ENCODE peak calls at places on chromosomes 6 and 20, in six cellular contexts. One of them, this sample, is unnamed.

GRCh38 chr6:44051516-44051915 is 75.7 kb downstream of the MRPL14 start:
- DNase-seq in activated CD8-positive, alpha-beta T cell treated with anti-CD3 and anti-CD28 coated beads for 36 hours: no peak
- DNase-seq in aorta: peak; percentile 80
- DNase-seq in iris pigment epithelial cell: peak; percentile 83
- DNase-seq in stimulated activated CD4-positive, alpha-beta T cell treated with anti-CD3 and anti-CD28 coated beads, Interleukin-1b, Interleukin-23, amount 100 ng/mL, for 24 hours: no peak
- DNase-seq in fibroblast of the aortic adventitia: peak; percentile 84
- DNase-seq in this sample: no peak

GRCh38 chr6:78909391-78909790 is 42.0 kb downstream of the IRAK1BP1 start:
- DNase-seq in stimulated activated CD4-positive, alpha-beta T cell treated with anti-CD3 and anti-CD28 coated beads, Interleukin-1b, Interleukin-23, amount 100 ng/mL, for 24 hours: no peak
- DNase-seq in iris pigment epithelial cell: peak; percentile 81
- DNase-seq in activated CD8-positive, alpha-beta T cell treated with anti-CD3 and anti-CD28 coated beads for 36 hours: no peak
- DNase-seq in aorta: no peak
- DNase-seq in fibroblast of the aortic adventitia: peak; percentile 57
- DNase-seq in this sample: no peak

GRCh38 chr6:37298958-37299357 is 41.0 kb upstream of the TMEM217 start:
- DNase-seq in iris pigment epithelial cell: no peak
- DNase-seq in fibroblast of the aortic adventitia: no peak
- DNase-seq in aorta: no peak
- DNase-seq in activated CD8-positive, alpha-beta T cell treated with anti-CD3 and anti-CD28 coated beads for 36 hours: no peak
- DNase-seq in stimulated activated CD4-positive, alpha-beta T cell treated with anti-CD3 and anti-CD28 coated beads, Interleukin-1b, Interleukin-23, amount 100 ng/mL, for 24 hours: no peak
- DNase-seq in this sample: no peak

GRCh38 chr20:58715709-58716475 is 23.3 kb downstream of the NPEPL1 start:
- DNase-seq in activated CD8-positive, alpha-beta T cell treated with anti-CD3 and anti-CD28 coated beads for 36 hours: no peak
- DNase-seq in fibroblast of the aortic adventitia: no peak
- DNase-seq in stimulated activated CD4-positive, alpha-beta T cell treated with anti-CD3 and anti-CD28 coated beads, Interleukin-1b, Interleukin-23, amount 100 ng/mL, for 24 hours: no peak
- DNase-seq in iris pigment epithelial cell: no peak
- DNase-seq in aorta: no peak
- DNase-seq in this sample: no peak

GRCh38 chr6:24692003-24692402 is 25.1 kb downstream of the ACOT13 start:
- DNase-seq in activated CD8-positive, alpha-beta T cell treated with anti-CD3 and anti-CD28 coated beads for 36 hours: no peak
- DNase-seq in aorta: no peak
- DNase-seq in iris pigment epithelial cell: no peak
- DNase-seq in fibroblast of the aortic adventitia: no peak
- DNase-seq in stimulated activated CD4-positive, alpha-beta T cell treated with anti-CD3 and anti-CD28 coated beads, Interleukin-1b, Interleukin-23, amount 100 ng/mL, for 24 hours: no peak
- DNase-seq in this sample: no peak

GRCh38 chr20:478949-479429 is 16.7 kb upstream of the TBC1D20 start:
- DNase-seq in activated CD8-positive, alpha-beta T cell treated with anti-CD3 and anti-CD28 coated beads for 36 hours: peak; percentile 38
- DNase-seq in iris pigment epithelial cell: peak; percentile 68
- DNase-seq in fibroblast of the aortic adventitia: peak; percentile 80
- DNase-seq in stimulated activated CD4-positive, alpha-beta T cell treated with anti-CD3 and anti-CD28 coated beads, Interleukin-1b, Interleukin-23, amount 100 ng/mL, for 24 hours: no peak
- DNase-seq in aorta: no peak
- DNase-seq in this sample: peak; percentile 65

GRCh38 chr6:87436435-87436834 is 28.7 kb downstream of the CFAP206 start:
- DNase-seq in activated CD8-positive, alpha-beta T cell treated with anti-CD3 and anti-CD28 coated beads for 36 hours: peak; percentile 61
- DNase-seq in iris pigment epithelial cell: peak; percentile 69
- DNase-seq in stimulated activated CD4-positive, alpha-beta T cell treated with anti-CD3 and anti-CD28 coated beads, Interleukin-1b, Interleukin-23, amount 100 ng/mL, for 24 hours: peak; percentile 7
- DNase-seq in aorta: no peak
- DNase-seq in fibroblast of the aortic adventitia: peak; percentile 65
- DNase-seq in this sample: peak; percentile 6

GRCh38 chr6:36319436-36319762 is 17.3 kb downstream of the BNIP5 start:
- DNase-seq in activated CD8-positive, alpha-beta T cell treated with anti-CD3 and anti-CD28 coated beads for 36 hours: no peak
- DNase-seq in stimulated activated CD4-positive, alpha-beta T cell treated with anti-CD3 and anti-CD28 coated beads, Interleukin-1b, Interleukin-23, amount 100 ng/mL, for 24 hours: no peak
- DNase-seq in fibroblast of the aortic adventitia: no peak
- DNase-seq in aorta: no peak
- DNase-seq in iris pigment epithelial cell: no peak
- DNase-seq in this sample: no peak

GRCh38 chr6:150091466-150091865 is 22.5 kb upstream of the ULBP3 start:
- DNase-seq in activated CD8-positive, alpha-beta T cell treated with anti-CD3 and anti-CD28 coated beads for 36 hours: no peak
- DNase-seq in iris pigment epithelial cell: no peak
- DNase-seq in stimulated activated CD4-positive, alpha-beta T cell treated with anti-CD3 and anti-CD28 coated beads, Interleukin-1b, Interleukin-23, amount 100 ng/mL, for 24 hours: no peak
- DNase-seq in fibroblast of the aortic adventitia: no peak
- DNase-seq in aorta: no peak
- DNase-seq in this sample: no peak

GRCh38 chr20:49276201-49276894 is 1.5 kb downstream of the ZNFX1 start:
- DNase-seq in stimulated activated CD4-positive, alpha-beta T cell treated with anti-CD3 and anti-CD28 coated beads, Interleukin-1b, Interleukin-23, amount 100 ng/mL, for 24 hours: peak; percentile 40
- DNase-seq in fibroblast of the aortic adventitia: peak; percentile 68
- DNase-seq in activated CD8-positive, alpha-beta T cell treated with anti-CD3 and anti-CD28 coated beads for 36 hours: peak; percentile 82
- DNase-seq in aorta: no peak
- DNase-seq in iris pigment epithelial cell: peak; percentile 75
- DNase-seq in this sample: peak; percentile 68

GRCh38 chr20:41734506-41734945 is 116.3 kb upstream of the CHD6 start:
- DNase-seq in stimulated activated CD4-positive, alpha-beta T cell treated with anti-CD3 and anti-CD28 coated beads, Interleukin-1b, Interleukin-23, amount 100 ng/mL, for 24 hours: no peak
- DNase-seq in activated CD8-positive, alpha-beta T cell treated with anti-CD3 and anti-CD28 coated beads for 36 hours: peak; percentile 35
- DNase-seq in iris pigment epithelial cell: peak; percentile 24
- DNase-seq in aorta: no peak
- DNase-seq in fibroblast of the aortic adventitia: peak; percentile 50
- DNase-seq in this sample: peak; percentile 10

GRCh38 chr20:40860487-40860902 is 168.1 kb upstream of the TOP1 start:
- DNase-seq in stimulated activated CD4-positive, alpha-beta T cell treated with anti-CD3 and anti-CD28 coated beads, Interleukin-1b, Interleukin-23, amount 100 ng/mL, for 24 hours: no peak
- DNase-seq in activated CD8-positive, alpha-beta T cell treated with anti-CD3 and anti-CD28 coated beads for 36 hours: no peak
- DNase-seq in fibroblast of the aortic adventitia: peak; percentile 82
- DNase-seq in iris pigment epithelial cell: peak; percentile 78
- DNase-seq in aorta: no peak
- DNase-seq in this sample: no peak

GRCh38 chr6:159098636-159099106 is 53.9 kb upstream of the TAGAP start:
- DNase-seq in fibroblast of the aortic adventitia: no peak
- DNase-seq in stimulated activated CD4-positive, alpha-beta T cell treated with anti-CD3 and anti-CD28 coated beads, Interleukin-1b, Interleukin-23, amount 100 ng/mL, for 24 hours: no peak
- DNase-seq in aorta: no peak
- DNase-seq in activated CD8-positive, alpha-beta T cell treated with anti-CD3 and anti-CD28 coated beads for 36 hours: peak; percentile 84
- DNase-seq in iris pigment epithelial cell: no peak
- DNase-seq in this sample: no peak

GRCh38 chr6:158061709-158062461 is 80.2 kb downstream of the SYNJ2 start:
- DNase-seq in fibroblast of the aortic adventitia: no peak
- DNase-seq in activated CD8-positive, alpha-beta T cell treated with anti-CD3 and anti-CD28 coated beads for 36 hours: no peak
- DNase-seq in stimulated activated CD4-positive, alpha-beta T cell treated with anti-CD3 and anti-CD28 coated beads, Interleukin-1b, Interleukin-23, amount 100 ng/mL, for 24 hours: no peak
- DNase-seq in iris pigment epithelial cell: peak; percentile 64
- DNase-seq in aorta: no peak
- DNase-seq in this sample: no peak

GRCh38 chr20:19995220-19995863 is 21.8 kb upstream of the NAA20 start:
- DNase-seq in activated CD8-positive, alpha-beta T cell treated with anti-CD3 and anti-CD28 coated beads for 36 hours: peak; percentile 48
- DNase-seq in aorta: no peak
- DNase-seq in fibroblast of the aortic adventitia: peak; percentile 82
- DNase-seq in iris pigment epithelial cell: peak; percentile 61
- DNase-seq in stimulated activated CD4-positive, alpha-beta T cell treated with anti-CD3 and anti-CD28 coated beads, Interleukin-1b, Interleukin-23, amount 100 ng/mL, for 24 hours: no peak
- DNase-seq in this sample: peak; percentile 80

GRCh38 chr6:85747093-85747492 is 104.4 kb upstream of the SYNCRIP start:
- DNase-seq in aorta: no peak
- DNase-seq in fibroblast of the aortic adventitia: peak; percentile 80
- DNase-seq in activated CD8-positive, alpha-beta T cell treated with anti-CD3 and anti-CD28 coated beads for 36 hours: no peak
- DNase-seq in iris pigment epithelial cell: peak; percentile 44
- DNase-seq in stimulated activated CD4-positive, alpha-beta T cell treated with anti-CD3 and anti-CD28 coated beads, Interleukin-1b, Interleukin-23, amount 100 ng/mL, for 24 hours: no peak
- DNase-seq in this sample: no peak

GRCh38 chr6:131946404-131946991 is 4.7 kb downstream of the CCN2 start:
- DNase-seq in fibroblast of the aortic adventitia: peak; percentile 81
- DNase-seq in activated CD8-positive, alpha-beta T cell treated with anti-CD3 and anti-CD28 coated beads for 36 hours: no peak
- DNase-seq in aorta: no peak
- DNase-seq in stimulated activated CD4-positive, alpha-beta T cell treated with anti-CD3 and anti-CD28 coated beads, Interleukin-1b, Interleukin-23, amount 100 ng/mL, for 24 hours: no peak
- DNase-seq in iris pigment epithelial cell: peak; percentile 65
- DNase-seq in this sample: no peak

GRCh38 chr6:74735304-74735703 is 470.5 kb downstream of the COL12A1 start:
- DNase-seq in iris pigment epithelial cell: peak; percentile 97
- DNase-seq in aorta: no peak
- DNase-seq in stimulated activated CD4-positive, alpha-beta T cell treated with anti-CD3 and anti-CD28 coated beads, Interleukin-1b, Interleukin-23, amount 100 ng/mL, for 24 hours: no peak
- DNase-seq in fibroblast of the aortic adventitia: peak; percentile 91
- DNase-seq in activated CD8-positive, alpha-beta T cell treated with anti-CD3 and anti-CD28 coated beads for 36 hours: no peak
- DNase-seq in this sample: no peak

GRCh38 chr6:31308050-31308844 is 36.4 kb upstream of the HLA-C start:
- DNase-seq in activated CD8-positive, alpha-beta T cell treated with anti-CD3 and anti-CD28 coated beads for 36 hours: peak; percentile 72
- DNase-seq in fibroblast of the aortic adventitia: no peak
- DNase-seq in aorta: peak; percentile 50
- DNase-seq in iris pigment epithelial cell: no peak
- DNase-seq in stimulated activated CD4-positive, alpha-beta T cell treated with anti-CD3 and anti-CD28 coated beads, Interleukin-1b, Interleukin-23, amount 100 ng/mL, for 24 hours: peak; percentile 45
- DNase-seq in this sample: no peak

GRCh38 chr6:44676826-44677433 is 289.4 kb downstream of the CDC5L start:
- DNase-seq in activated CD8-positive, alpha-beta T cell treated with anti-CD3 and anti-CD28 coated beads for 36 hours: no peak
- DNase-seq in aorta: no peak
- DNase-seq in stimulated activated CD4-positive, alpha-beta T cell treated with anti-CD3 and anti-CD28 coated beads, Interleukin-1b, Interleukin-23, amount 100 ng/mL, for 24 hours: no peak
- DNase-seq in iris pigment epithelial cell: no peak
- DNase-seq in fibroblast of the aortic adventitia: no peak
- DNase-seq in this sample: no peak

GRCh38 chr20:433300-433975 is 25.3 kb downstream of the RBCK1 start:
- DNase-seq in fibroblast of the aortic adventitia: no peak
- DNase-seq in activated CD8-positive, alpha-beta T cell treated with anti-CD3 and anti-CD28 coated beads for 36 hours: peak; percentile 85
- DNase-seq in stimulated activated CD4-positive, alpha-beta T cell treated with anti-CD3 and anti-CD28 coated beads, Interleukin-1b, Interleukin-23, amount 100 ng/mL, for 24 hours: peak; percentile 71
- DNase-seq in iris pigment epithelial cell: peak; percentile 30
- DNase-seq in aorta: peak; percentile 22
- DNase-seq in this sample: no peak

GRCh38 chr20:53298260-53298659 is 295.4 kb downstream of the ZNF217 start:
- DNase-seq in activated CD8-positive, alpha-beta T cell treated with anti-CD3 and anti-CD28 coated beads for 36 hours: no peak
- DNase-seq in stimulated activated CD4-positive, alpha-beta T cell treated with anti-CD3 and anti-CD28 coated beads, Interleukin-1b, Interleukin-23, amount 100 ng/mL, for 24 hours: no peak
- DNase-seq in iris pigment epithelial cell: no peak
- DNase-seq in aorta: no peak
- DNase-seq in fibroblast of the aortic adventitia: no peak
- DNase-seq in this sample: no peak

GRCh38 chr6:85747654-85748053 is 105.0 kb upstream of the SYNCRIP start:
- DNase-seq in fibroblast of the aortic adventitia: peak; percentile 89
- DNase-seq in iris pigment epithelial cell: peak; percentile 91
- DNase-seq in activated CD8-positive, alpha-beta T cell treated with anti-CD3 and anti-CD28 coated beads for 36 hours: no peak
- DNase-seq in aorta: no peak
- DNase-seq in stimulated activated CD4-positive, alpha-beta T cell treated with anti-CD3 and anti-CD28 coated beads, Interleukin-1b, Interleukin-23, amount 100 ng/mL, for 24 hours: no peak
- DNase-seq in this sample: no peak

GRCh38 chr6:166258854-166259276 is 49.3 kb downstream of the PRR18 start:
- DNase-seq in aorta: peak; percentile 82
- DNase-seq in fibroblast of the aortic adventitia: no peak
- DNase-seq in iris pigment epithelial cell: no peak
- DNase-seq in activated CD8-positive, alpha-beta T cell treated with anti-CD3 and anti-CD28 coated beads for 36 hours: peak; percentile 70
- DNase-seq in stimulated activated CD4-positive, alpha-beta T cell treated with anti-CD3 and anti-CD28 coated beads, Interleukin-1b, Interleukin-23, amount 100 ng/mL, for 24 hours: no peak
- DNase-seq in this sample: peak; percentile 17

GRCh38 chr6:105886812-105887513 is 199.2 kb upstream of the PRDM1 start:
- DNase-seq in activated CD8-positive, alpha-beta T cell treated with anti-CD3 and anti-CD28 coated beads for 36 hours: no peak
- DNase-seq in fibroblast of the aortic adventitia: no peak
- DNase-seq in iris pigment epithelial cell: no peak
- DNase-seq in stimulated activated CD4-positive, alpha-beta T cell treated with anti-CD3 and anti-CD28 coated beads, Interleukin-1b, Interleukin-23, amount 100 ng/mL, for 24 hours: no peak
- DNase-seq in aorta: no peak
- DNase-seq in this sample: no peak

GRCh38 chr20:15916623-15917022 is 656.6 kb downstream of the KIF16B start:
- DNase-seq in stimulated activated CD4-positive, alpha-beta T cell treated with anti-CD3 and anti-CD28 coated beads, Interleukin-1b, Interleukin-23, amount 100 ng/mL, for 24 hours: no peak
- DNase-seq in iris pigment epithelial cell: no peak
- DNase-seq in activated CD8-positive, alpha-beta T cell treated with anti-CD3 and anti-CD28 coated beads for 36 hours: no peak
- DNase-seq in fibroblast of the aortic adventitia: no peak
- DNase-seq in aorta: no peak
- DNase-seq in this sample: no peak

This sample was measured in SW 1271.